ENCODE peak calls at places on chromosomes 11 and 22, in four cellular contexts. H is SW 1271, G is dorsolateral prefrontal cortex, W is NCI-H1105. N is an unnamed sample.

GRCh38 chr11:15865212-15865987 is 490.9 kb downstream of the SOX6 start:
- DNase-seq in H (no peak), G (no peak), W (no peak), N (no peak)

GRCh38 chr11:77819921-77820564 is 479 bp downstream of the RSF1 start:
- DNase-seq in H (peak), G (peak), W (peak), N (peak)

GRCh38 chr11:6285019-6285418 is 25.4 kb downstream of the CCKBR start:
- DNase-seq in H (no peak), G (no peak), W (no peak), N (no peak)

GRCh38 chr11:66902486-66903177 is 45.8 kb downstream of the LRFN4 start:
- DNase-seq in H (no peak), G (no peak), W (no peak), N (no peak)

GRCh38 chr22:44024288-44024908 is at the start of gene PARVB:
- DNase-seq in H (no peak), G (no peak), W (no peak), N (peak)

GRCh38 chr11:88421530-88421929 is 84.0 kb upstream of the CTSC start:
- DNase-seq in H (no peak), G (no peak), W (no peak), N (no peak)

GRCh38 chr11:120208777-120209176 is 2.1 kb upstream of the OAF start:
- DNase-seq in H (peak), G (no peak), W (no peak), N (no peak)

GRCh38 chr11:129248618-129249017 is 56.5 kb upstream of the ARHGAP32 start:
- DNase-seq in H (no peak), G (no peak), W (no peak), N (no peak)

GRCh38 chr11:116833816-116834534 is 3.4 kb downstream of the APOA1 start:
- DNase-seq in H (no peak), G (no peak), W (no peak), N (no peak)

GRCh38 chr11:108906329-108906728 is 241.5 kb downstream of the DDX10 start:
- DNase-seq in H (peak), G (no peak), W (no peak), N (no peak)

GRCh38 chr11:123851110-123851509 is 34.4 kb downstream of the TMEM225 start:
- DNase-seq in H (no peak), G (no peak), W (no peak), N (no peak)

GRCh38 chr11:34053161-34053686 is 1.7 kb downstream of the CAPRIN1 start:
- DNase-seq in H (peak), G (peak), W (peak), N (peak)

GRCh38 chr22:39997939-39998726 is 3.4 kb downstream of the FAM83F start:
- DNase-seq in H (no peak), G (no peak), W (peak), N (no peak)

GRCh38 chr11:117495357-117495756 is 167.7 kb downstream of the CEP164 start:
- DNase-seq in H (no peak), G (no peak), W (peak), N (no peak)

GRCh38 chr11:2310073-2310785 is 8.4 kb downstream of the TSPAN32 start:
- DNase-seq in H (no peak), G (no peak), W (no peak), N (no peak)

GRCh38 chr11:2703487-2704141 is 3.8 kb upstream of the KCNQ1OT1 start:
- DNase-seq in H (no peak), G (no peak), W (no peak), N (no peak)

GRCh38 chr11:4639931-4640330 is 2.7 kb downstream of the OR51D1 start:
- DNase-seq in H (no peak), G (no peak), W (no peak), N (no peak)

GRCh38 chr11:120400564-120401364 is 64.6 kb downstream of the ARHGEF12 start:
- DNase-seq in H (peak), G (no peak), W (no peak), N (no peak)

GRCh38 chr11:43923327-43924111 is 18.9 kb upstream of the C11orf96 start:
- DNase-seq in H (no peak), G (peak), W (no peak), N (peak)

GRCh38 chr22:17198188-17199130 is 20.8 kb downstream of the ADA2 start:
- DNase-seq in H (no peak), G (no peak), W (no peak), N (no peak)

GRCh38 chr11:120023120-120023519 is 114.8 kb downstream of the TRIM29 start:
- DNase-seq in H (no peak), G (no peak), W (no peak), N (no peak)

GRCh38 chr11:128689586-128689945 is 4.3 kb upstream of the FLI1 start:
- DNase-seq in H (no peak), G (no peak), W (no peak), N (no peak)

GRCh38 chr22:40499187-40499753 is 128.9 kb downstream of the SGSM3 start:
- DNase-seq in H (peak), G (no peak), W (no peak), N (no peak)

GRCh38 chr11:126191379-126192073 is 19.9 kb downstream of the RPUSD4 start:
- DNase-seq in H (no peak), G (no peak), W (no peak), N (no peak)

GRCh38 chr11:58390551-58391063 is 16.1 kb downstream of the OR5B3 start:
- DNase-seq in H (no peak), G (no peak), W (no peak), N (no peak)

GRCh38 chr11:3835100-3835485 is 5.7 kb downstream of the RHOG start:
- DNase-seq in H (no peak), G (no peak), W (no peak), N (no peak)

GRCh38 chr22:43303166-43303565 is 40.0 kb downstream of the SCUBE1 start:
- DNase-seq in H (no peak), G (no peak), W (no peak), N (no peak)